ENCODE peak calls at places on chromosomes 5 and 9, in seven cellular contexts. One of them, this sample, is unnamed.

GRCh38 chr5:132457371-132458225 is 33.0 kb downstream of the IRF1 start:
- DNase-seq in transverse colon: peak
- DNase-seq in lung microvascular endothelial cell: no peak
- DNase-seq in NCI-H2029 treated with DMSO at 0.1 percent for 48 hours: no peak
- DNase-seq in T-helper 1 cell: peak
- DNase-seq in activated CD4-positive, alpha-beta T cell treated with anti-CD3 and anti-CD28 coated beads, Interleukin-2, amount 10 ng/mL, durations not matched to agents 7 days and 5 days: peak
- DNase-seq in anterior cingulate cortex: no peak
- DNase-seq in this sample: no peak

GRCh38 chr5:61279725-61280124 is 52.3 kb upstream of the ZSWIM6 start:
- DNase-seq in transverse colon: no peak
- DNase-seq in lung microvascular endothelial cell: no peak
- DNase-seq in NCI-H2029 treated with DMSO at 0.1 percent for 48 hours: peak
- DNase-seq in T-helper 1 cell: no peak
- DNase-seq in activated CD4-positive, alpha-beta T cell treated with anti-CD3 and anti-CD28 coated beads, Interleukin-2, amount 10 ng/mL, durations not matched to agents 7 days and 5 days: no peak
- DNase-seq in anterior cingulate cortex: no peak
- DNase-seq in this sample: no peak

GRCh38 chr5:160542281-160542680 is 120.6 kb downstream of the PTTG1 start:
- DNase-seq in transverse colon: no peak
- DNase-seq in lung microvascular endothelial cell: no peak
- DNase-seq in NCI-H2029 treated with DMSO at 0.1 percent for 48 hours: no peak
- DNase-seq in T-helper 1 cell: no peak
- DNase-seq in activated CD4-positive, alpha-beta T cell treated with anti-CD3 and anti-CD28 coated beads, Interleukin-2, amount 10 ng/mL, durations not matched to agents 7 days and 5 days: no peak
- DNase-seq in anterior cingulate cortex: no peak
- DNase-seq in this sample: no peak

GRCh38 chr5:35331941-35332340 is 101.7 kb upstream of the PRLR start:
- DNase-seq in transverse colon: no peak
- DNase-seq in lung microvascular endothelial cell: no peak
- DNase-seq in NCI-H2029 treated with DMSO at 0.1 percent for 48 hours: no peak
- DNase-seq in T-helper 1 cell: no peak
- DNase-seq in activated CD4-positive, alpha-beta T cell treated with anti-CD3 and anti-CD28 coated beads, Interleukin-2, amount 10 ng/mL, durations not matched to agents 7 days and 5 days: no peak
- DNase-seq in anterior cingulate cortex: no peak
- DNase-seq in this sample: no peak

GRCh38 chr9:79054500-79054899 is 517.3 kb upstream of the TLE4 start:
- DNase-seq in transverse colon: no peak
- DNase-seq in lung microvascular endothelial cell: no peak
- DNase-seq in NCI-H2029 treated with DMSO at 0.1 percent for 48 hours: no peak
- DNase-seq in T-helper 1 cell: no peak
- DNase-seq in activated CD4-positive, alpha-beta T cell treated with anti-CD3 and anti-CD28 coated beads, Interleukin-2, amount 10 ng/mL, durations not matched to agents 7 days and 5 days: no peak
- DNase-seq in anterior cingulate cortex: no peak
- DNase-seq in this sample: no peak

GRCh38 chr5:135824541-135825041 is 9.9 kb upstream of the SLC25A48 start:
- DNase-seq in transverse colon: no peak
- DNase-seq in lung microvascular endothelial cell: no peak
- DNase-seq in NCI-H2029 treated with DMSO at 0.1 percent for 48 hours: no peak
- DNase-seq in T-helper 1 cell: no peak
- DNase-seq in activated CD4-positive, alpha-beta T cell treated with anti-CD3 and anti-CD28 coated beads, Interleukin-2, amount 10 ng/mL, durations not matched to agents 7 days and 5 days: no peak
- DNase-seq in anterior cingulate cortex: no peak
- DNase-seq in this sample: no peak

GRCh38 chr9:111030492-111030891 is 7.8 kb downstream of the LPAR1 start:
- DNase-seq in transverse colon: no peak
- DNase-seq in lung microvascular endothelial cell: no peak
- DNase-seq in NCI-H2029 treated with DMSO at 0.1 percent for 48 hours: no peak
- DNase-seq in T-helper 1 cell: no peak
- DNase-seq in activated CD4-positive, alpha-beta T cell treated with anti-CD3 and anti-CD28 coated beads, Interleukin-2, amount 10 ng/mL, durations not matched to agents 7 days and 5 days: no peak
- DNase-seq in anterior cingulate cortex: no peak
- DNase-seq in this sample: no peak

GRCh38 chr9:114662081-114662989 is 4.7 kb upstream of the TEX53 start:
- DNase-seq in transverse colon: peak
- DNase-seq in lung microvascular endothelial cell: peak
- DNase-seq in NCI-H2029 treated with DMSO at 0.1 percent for 48 hours: no peak
- DNase-seq in T-helper 1 cell: peak
- DNase-seq in activated CD4-positive, alpha-beta T cell treated with anti-CD3 and anti-CD28 coated beads, Interleukin-2, amount 10 ng/mL, durations not matched to agents 7 days and 5 days: peak
- DNase-seq in anterior cingulate cortex: peak
- DNase-seq in this sample: no peak

GRCh38 chr9:71368157-71368556 is 246.7 kb upstream of the TRPM3 start:
- DNase-seq in transverse colon: peak
- DNase-seq in lung microvascular endothelial cell: no peak
- DNase-seq in NCI-H2029 treated with DMSO at 0.1 percent for 48 hours: no peak
- DNase-seq in T-helper 1 cell: no peak
- DNase-seq in activated CD4-positive, alpha-beta T cell treated with anti-CD3 and anti-CD28 coated beads, Interleukin-2, amount 10 ng/mL, durations not matched to agents 7 days and 5 days: no peak
- DNase-seq in anterior cingulate cortex: no peak
- DNase-seq in this sample: no peak

GRCh38 chr5:126865299-126865698 is 88.4 kb downstream of the LMNB1 start:
- DNase-seq in transverse colon: no peak
- DNase-seq in lung microvascular endothelial cell: no peak
- DNase-seq in NCI-H2029 treated with DMSO at 0.1 percent for 48 hours: no peak
- DNase-seq in T-helper 1 cell: no peak
- DNase-seq in activated CD4-positive, alpha-beta T cell treated with anti-CD3 and anti-CD28 coated beads, Interleukin-2, amount 10 ng/mL, durations not matched to agents 7 days and 5 days: no peak
- DNase-seq in anterior cingulate cortex: no peak
- DNase-seq in this sample: no peak

GRCh38 chr5:150596313-150596712 is 44.1 kb upstream of the SYNPO start:
- DNase-seq in transverse colon: no peak
- DNase-seq in lung microvascular endothelial cell: no peak
- DNase-seq in NCI-H2029 treated with DMSO at 0.1 percent for 48 hours: no peak
- DNase-seq in T-helper 1 cell: no peak
- DNase-seq in activated CD4-positive, alpha-beta T cell treated with anti-CD3 and anti-CD28 coated beads, Interleukin-2, amount 10 ng/mL, durations not matched to agents 7 days and 5 days: no peak
- DNase-seq in anterior cingulate cortex: no peak
- DNase-seq in this sample: no peak

GRCh38 chr5:167947312-167947711 is 344.1 kb upstream of the WWC1 start:
- DNase-seq in transverse colon: no peak
- DNase-seq in lung microvascular endothelial cell: no peak
- DNase-seq in NCI-H2029 treated with DMSO at 0.1 percent for 48 hours: no peak
- DNase-seq in T-helper 1 cell: no peak
- DNase-seq in activated CD4-positive, alpha-beta T cell treated with anti-CD3 and anti-CD28 coated beads, Interleukin-2, amount 10 ng/mL, durations not matched to agents 7 days and 5 days: no peak
- DNase-seq in anterior cingulate cortex: no peak
- DNase-seq in this sample: no peak

GRCh38 chr9:120944434-120945125 is 18.0 kb upstream of the TRAF1 start:
- DNase-seq in transverse colon: no peak
- DNase-seq in lung microvascular endothelial cell: no peak
- DNase-seq in NCI-H2029 treated with DMSO at 0.1 percent for 48 hours: no peak
- DNase-seq in T-helper 1 cell: no peak
- DNase-seq in activated CD4-positive, alpha-beta T cell treated with anti-CD3 and anti-CD28 coated beads, Interleukin-2, amount 10 ng/mL, durations not matched to agents 7 days and 5 days: no peak
- DNase-seq in anterior cingulate cortex: no peak
- DNase-seq in this sample: no peak

GRCh38 chr5:123444016-123444415 is 20.8 kb upstream of the CEP120 start:
- DNase-seq in transverse colon: no peak
- DNase-seq in lung microvascular endothelial cell: no peak
- DNase-seq in NCI-H2029 treated with DMSO at 0.1 percent for 48 hours: no peak
- DNase-seq in T-helper 1 cell: no peak
- DNase-seq in activated CD4-positive, alpha-beta T cell treated with anti-CD3 and anti-CD28 coated beads, Interleukin-2, amount 10 ng/mL, durations not matched to agents 7 days and 5 days: no peak
- DNase-seq in anterior cingulate cortex: no peak
- DNase-seq in this sample: no peak

GRCh38 chr5:58958701-58959100 is 375.8 kb downstream of the RAB3C start:
- DNase-seq in transverse colon: no peak
- DNase-seq in lung microvascular endothelial cell: no peak
- DNase-seq in NCI-H2029 treated with DMSO at 0.1 percent for 48 hours: no peak
- DNase-seq in T-helper 1 cell: no peak
- DNase-seq in activated CD4-positive, alpha-beta T cell treated with anti-CD3 and anti-CD28 coated beads, Interleukin-2, amount 10 ng/mL, durations not matched to agents 7 days and 5 days: no peak
- DNase-seq in anterior cingulate cortex: no peak
- DNase-seq in this sample: no peak

GRCh38 chr9:70563437-70564204 is 149.2 kb upstream of the KLF9 start:
- DNase-seq in transverse colon: peak
- DNase-seq in lung microvascular endothelial cell: no peak
- DNase-seq in NCI-H2029 treated with DMSO at 0.1 percent for 48 hours: no peak
- DNase-seq in T-helper 1 cell: peak
- DNase-seq in activated CD4-positive, alpha-beta T cell treated with anti-CD3 and anti-CD28 coated beads, Interleukin-2, amount 10 ng/mL, durations not matched to agents 7 days and 5 days: peak
- DNase-seq in anterior cingulate cortex: no peak
- DNase-seq in this sample: no peak

GRCh38 chr5:37662789-37663475 is 176.9 kb downstream of the GDNF start:
- DNase-seq in transverse colon: no peak
- DNase-seq in lung microvascular endothelial cell: no peak
- DNase-seq in NCI-H2029 treated with DMSO at 0.1 percent for 48 hours: no peak
- DNase-seq in T-helper 1 cell: no peak
- DNase-seq in activated CD4-positive, alpha-beta T cell treated with anti-CD3 and anti-CD28 coated beads, Interleukin-2, amount 10 ng/mL, durations not matched to agents 7 days and 5 days: no peak
- DNase-seq in anterior cingulate cortex: no peak
- DNase-seq in this sample: no peak

GRCh38 chr5:43256261-43256966 is 56.8 kb downstream of the HMGCS1 start:
- DNase-seq in transverse colon: no peak
- DNase-seq in lung microvascular endothelial cell: no peak
- DNase-seq in NCI-H2029 treated with DMSO at 0.1 percent for 48 hours: no peak
- DNase-seq in T-helper 1 cell: no peak
- DNase-seq in activated CD4-positive, alpha-beta T cell treated with anti-CD3 and anti-CD28 coated beads, Interleukin-2, amount 10 ng/mL, durations not matched to agents 7 days and 5 days: no peak
- DNase-seq in anterior cingulate cortex: no peak
- DNase-seq in this sample: no peak

GRCh38 chr5:125612356-125613149 is 810.7 kb upstream of the GRAMD2B start:
- DNase-seq in transverse colon: no peak
- DNase-seq in lung microvascular endothelial cell: peak
- DNase-seq in NCI-H2029 treated with DMSO at 0.1 percent for 48 hours: peak
- DNase-seq in T-helper 1 cell: no peak
- DNase-seq in activated CD4-positive, alpha-beta T cell treated with anti-CD3 and anti-CD28 coated beads, Interleukin-2, amount 10 ng/mL, durations not matched to agents 7 days and 5 days: no peak
- DNase-seq in anterior cingulate cortex: no peak
- DNase-seq in this sample: peak

GRCh38 chr9:102355982-102356381 is 617.5 kb upstream of the GRIN3A start:
- DNase-seq in transverse colon: no peak
- DNase-seq in lung microvascular endothelial cell: no peak
- DNase-seq in NCI-H2029 treated with DMSO at 0.1 percent for 48 hours: no peak
- DNase-seq in T-helper 1 cell: no peak
- DNase-seq in activated CD4-positive, alpha-beta T cell treated with anti-CD3 and anti-CD28 coated beads, Interleukin-2, amount 10 ng/mL, durations not matched to agents 7 days and 5 days: no peak
- DNase-seq in anterior cingulate cortex: no peak
- DNase-seq in this sample: no peak

GRCh38 chr5:15524712-15525111 is 24.7 kb downstream of the FBXL7 start:
- DNase-seq in transverse colon: no peak
- DNase-seq in lung microvascular endothelial cell: no peak
- DNase-seq in NCI-H2029 treated with DMSO at 0.1 percent for 48 hours: no peak
- DNase-seq in T-helper 1 cell: no peak
- DNase-seq in activated CD4-positive, alpha-beta T cell treated with anti-CD3 and anti-CD28 coated beads, Interleukin-2, amount 10 ng/mL, durations not matched to agents 7 days and 5 days: no peak
- DNase-seq in anterior cingulate cortex: no peak
- DNase-seq in this sample: no peak

GRCh38 chr9:14661421-14662059 is 31.7 kb downstream of the ZDHHC21 start:
- DNase-seq in transverse colon: no peak
- DNase-seq in lung microvascular endothelial cell: peak
- DNase-seq in NCI-H2029 treated with DMSO at 0.1 percent for 48 hours: no peak
- DNase-seq in T-helper 1 cell: peak
- DNase-seq in activated CD4-positive, alpha-beta T cell treated with anti-CD3 and anti-CD28 coated beads, Interleukin-2, amount 10 ng/mL, durations not matched to agents 7 days and 5 days: no peak
- DNase-seq in anterior cingulate cortex: no peak
- DNase-seq in this sample: no peak

GRCh38 chr5:36944607-36945225 is 68.1 kb downstream of the NIPBL start:
- DNase-seq in transverse colon: no peak
- DNase-seq in lung microvascular endothelial cell: peak
- DNase-seq in NCI-H2029 treated with DMSO at 0.1 percent for 48 hours: peak
- DNase-seq in T-helper 1 cell: peak
- DNase-seq in activated CD4-positive, alpha-beta T cell treated with anti-CD3 and anti-CD28 coated beads, Interleukin-2, amount 10 ng/mL, durations not matched to agents 7 days and 5 days: peak
- DNase-seq in anterior cingulate cortex: no peak
- DNase-seq in this sample: peak

GRCh38 chr9:130590305-130590704 is 10.9 kb downstream of the FUBP3 start:
- DNase-seq in transverse colon: no peak
- DNase-seq in lung microvascular endothelial cell: no peak
- DNase-seq in NCI-H2029 treated with DMSO at 0.1 percent for 48 hours: no peak
- DNase-seq in T-helper 1 cell: no peak
- DNase-seq in activated CD4-positive, alpha-beta T cell treated with anti-CD3 and anti-CD28 coated beads, Interleukin-2, amount 10 ng/mL, durations not matched to agents 7 days and 5 days: no peak
- DNase-seq in anterior cingulate cortex: no peak
- DNase-seq in this sample: no peak

GRCh38 chr9:19409406-19410194 is 791 bp downstream of the ACER2 start:
- DNase-seq in transverse colon: peak
- DNase-seq in lung microvascular endothelial cell: peak
- DNase-seq in NCI-H2029 treated with DMSO at 0.1 percent for 48 hours: no peak
- DNase-seq in T-helper 1 cell: peak
- DNase-seq in activated CD4-positive, alpha-beta T cell treated with anti-CD3 and anti-CD28 coated beads, Interleukin-2, amount 10 ng/mL, durations not matched to agents 7 days and 5 days: peak
- DNase-seq in anterior cingulate cortex: no peak
- DNase-seq in this sample: no peak

GRCh38 chr5:78622302-78622971 is 26.1 kb downstream of the LHFPL2 start:
- DNase-seq in transverse colon: no peak
- DNase-seq in lung microvascular endothelial cell: no peak
- DNase-seq in NCI-H2029 treated with DMSO at 0.1 percent for 48 hours: no peak
- DNase-seq in T-helper 1 cell: no peak
- DNase-seq in activated CD4-positive, alpha-beta T cell treated with anti-CD3 and anti-CD28 coated beads, Interleukin-2, amount 10 ng/mL, durations not matched to agents 7 days and 5 days: no peak
- DNase-seq in anterior cingulate cortex: no peak
- DNase-seq in this sample: no peak

GRCh38 chr5:18102733-18103132 is 468.5 kb downstream of the TAF11L14 start:
- DNase-seq in transverse colon: no peak
- DNase-seq in lung microvascular endothelial cell: no peak
- DNase-seq in NCI-H2029 treated with DMSO at 0.1 percent for 48 hours: no peak
- DNase-seq in T-helper 1 cell: no peak
- DNase-seq in activated CD4-positive, alpha-beta T cell treated with anti-CD3 and anti-CD28 coated beads, Interleukin-2, amount 10 ng/mL, durations not matched to agents 7 days and 5 days: no peak
- DNase-seq in anterior cingulate cortex: no peak
- DNase-seq in this sample: no peak

GRCh38 chr5:81579525-81579924 is 171.4 kb downstream of the SSBP2 start:
- DNase-seq in transverse colon: no peak
- DNase-seq in lung microvascular endothelial cell: peak
- DNase-seq in NCI-H2029 treated with DMSO at 0.1 percent for 48 hours: peak
- DNase-seq in T-helper 1 cell: peak
- DNase-seq in activated CD4-positive, alpha-beta T cell treated with anti-CD3 and anti-CD28 coated beads, Interleukin-2, amount 10 ng/mL, durations not matched to agents 7 days and 5 days: no peak
- DNase-seq in anterior cingulate cortex: no peak
- DNase-seq in this sample: peak

GRCh38 chr5:55324006-55324405 is 16.2 kb downstream of the MTREX start:
- DNase-seq in transverse colon: no peak
- DNase-seq in lung microvascular endothelial cell: no peak
- DNase-seq in NCI-H2029 treated with DMSO at 0.1 percent for 48 hours: no peak
- DNase-seq in T-helper 1 cell: no peak
- DNase-seq in activated CD4-positive, alpha-beta T cell treated with anti-CD3 and anti-CD28 coated beads, Interleukin-2, amount 10 ng/mL, durations not matched to agents 7 days and 5 days: no peak
- DNase-seq in anterior cingulate cortex: no peak
- DNase-seq in this sample: no peak

GRCh38 chr9:4640027-4640426 is 22.1 kb upstream of the PLPP6 start:
- DNase-seq in transverse colon: peak
- DNase-seq in lung microvascular endothelial cell: peak
- DNase-seq in NCI-H2029 treated with DMSO at 0.1 percent for 48 hours: no peak
- DNase-seq in T-helper 1 cell: peak
- DNase-seq in activated CD4-positive, alpha-beta T cell treated with anti-CD3 and anti-CD28 coated beads, Interleukin-2, amount 10 ng/mL, durations not matched to agents 7 days and 5 days: peak
- DNase-seq in anterior cingulate cortex: no peak
- DNase-seq in this sample: no peak

GRCh38 chr5:175329976-175330375 is 114.0 kb downstream of the DRD1 start:
- DNase-seq in transverse colon: no peak
- DNase-seq in lung microvascular endothelial cell: no peak
- DNase-seq in NCI-H2029 treated with DMSO at 0.1 percent for 48 hours: no peak
- DNase-seq in T-helper 1 cell: no peak
- DNase-seq in activated CD4-positive, alpha-beta T cell treated with anti-CD3 and anti-CD28 coated beads, Interleukin-2, amount 10 ng/mL, durations not matched to agents 7 days and 5 days: no peak
- DNase-seq in anterior cingulate cortex: no peak
- DNase-seq in this sample: no peak

GRCh38 chr5:1255081-1255561 is 29.9 kb downstream of the SLC6A18 start:
- DNase-seq in transverse colon: no peak
- DNase-seq in lung microvascular endothelial cell: no peak
- DNase-seq in NCI-H2029 treated with DMSO at 0.1 percent for 48 hours: no peak
- DNase-seq in T-helper 1 cell: peak
- DNase-seq in activated CD4-positive, alpha-beta T cell treated with anti-CD3 and anti-CD28 coated beads, Interleukin-2, amount 10 ng/mL, durations not matched to agents 7 days and 5 days: peak
- DNase-seq in anterior cingulate cortex: no peak
- DNase-seq in this sample: no peak

GRCh38 chr9:125861405-125862063 is 114.4 kb downstream of the PBX3 start:
- DNase-seq in transverse colon: no peak
- DNase-seq in lung microvascular endothelial cell: no peak
- DNase-seq in NCI-H2029 treated with DMSO at 0.1 percent for 48 hours: no peak
- DNase-seq in T-helper 1 cell: no peak
- DNase-seq in activated CD4-positive, alpha-beta T cell treated with anti-CD3 and anti-CD28 coated beads, Interleukin-2, amount 10 ng/mL, durations not matched to agents 7 days and 5 days: no peak
- DNase-seq in anterior cingulate cortex: no peak
- DNase-seq in this sample: no peak

GRCh38 chr5:170704417-170705195 is 78.9 kb upstream of the GABRP start:
- DNase-seq in transverse colon: no peak
- DNase-seq in lung microvascular endothelial cell: no peak
- DNase-seq in NCI-H2029 treated with DMSO at 0.1 percent for 48 hours: no peak
- DNase-seq in T-helper 1 cell: no peak
- DNase-seq in activated CD4-positive, alpha-beta T cell treated with anti-CD3 and anti-CD28 coated beads, Interleukin-2, amount 10 ng/mL, durations not matched to agents 7 days and 5 days: no peak
- DNase-seq in anterior cingulate cortex: no peak
- DNase-seq in this sample: no peak

GRCh38 chr9:111231801-111232580 is 98.0 kb downstream of the OR2K2 start:
- DNase-seq in transverse colon: no peak
- DNase-seq in lung microvascular endothelial cell: no peak
- DNase-seq in NCI-H2029 treated with DMSO at 0.1 percent for 48 hours: no peak
- DNase-seq in T-helper 1 cell: no peak
- DNase-seq in activated CD4-positive, alpha-beta T cell treated with anti-CD3 and anti-CD28 coated beads, Interleukin-2, amount 10 ng/mL, durations not matched to agents 7 days and 5 days: no peak
- DNase-seq in anterior cingulate cortex: no peak
- DNase-seq in this sample: no peak

GRCh38 chr5:1226839-1227238 is 1.7 kb downstream of the SLC6A18 start:
- DNase-seq in transverse colon: no peak
- DNase-seq in lung microvascular endothelial cell: no peak
- DNase-seq in NCI-H2029 treated with DMSO at 0.1 percent for 48 hours: no peak
- DNase-seq in T-helper 1 cell: no peak
- DNase-seq in activated CD4-positive, alpha-beta T cell treated with anti-CD3 and anti-CD28 coated beads, Interleukin-2, amount 10 ng/mL, durations not matched to agents 7 days and 5 days: no peak
- DNase-seq in anterior cingulate cortex: no peak
- DNase-seq in this sample: no peak

GRCh38 chr9:107280543-107280942 is 2.5 kb upstream of the RAD23B start:
- DNase-seq in transverse colon: no peak
- DNase-seq in lung microvascular endothelial cell: no peak
- DNase-seq in NCI-H2029 treated with DMSO at 0.1 percent for 48 hours: peak
- DNase-seq in T-helper 1 cell: no peak
- DNase-seq in activated CD4-positive, alpha-beta T cell treated with anti-CD3 and anti-CD28 coated beads, Interleukin-2, amount 10 ng/mL, durations not matched to agents 7 days and 5 days: no peak
- DNase-seq in anterior cingulate cortex: no peak
- DNase-seq in this sample: no peak